ENCODE peak calls at places on chromosomes 16 and 17, in four cellular contexts. E is tibial artery, F is psoas muscle, J is nephron progenitor cell. B is an unnamed sample.
A peak's percentile ranks its signal among the peaks of the same experiment; 100 is the strongest.

GRCh38 chr17:66633322-66633965 is 201.5 kb upstream of the CACNG5 start:
- DNase-seq in E (no peak), F (no peak), J (no peak), B (no peak)

GRCh38 chr17:60039509-60040442 is 38.9 kb downstream of the HEATR6 start:
- DNase-seq in E (no peak), F (no peak), J (no peak), B (no peak)

GRCh38 chr17:66737524-66737923 is 97.4 kb upstream of the CACNG5 start:
- DNase-seq in E (peak; percentile 27), F (no peak), J (peak; percentile 46), B (no peak)

GRCh38 chr17:56020369-56020768 is 132.9 kb upstream of the ANKFN1 start:
- DNase-seq in E (no peak), F (no peak), J (no peak), B (no peak)

GRCh38 chr16:29675811-29676643 is 3.0 kb upstream of the QPRT start:
- DNase-seq in E (no peak), F (no peak), J (no peak), B (no peak)

GRCh38 chr17:1649844-1650409 is at the start of gene RILP:
- DNase-seq in E (peak; percentile 92), F (peak; percentile 85), J (peak; percentile 36), B (peak; percentile 95)

GRCh38 chr16:55641430-55642056 is 14.2 kb upstream of the SLC6A2 start:
- DNase-seq in E (no peak), F (no peak), J (no peak), B (no peak)

GRCh38 chr17:73973881-73974409 is 229.5 kb upstream of the RPL38 start:
- DNase-seq in E (peak; percentile 49), F (no peak), J (no peak), B (peak; percentile 33)

GRCh38 chr17:1713878-1714487 is 3.8 kb upstream of the TLCD2 start:
- DNase-seq in E (peak; percentile 70), F (no peak), J (peak; percentile 63), B (peak; percentile 71)

GRCh38 chr16:31404353-31405064 is 11.4 kb downstream of the ITGAD start:
- DNase-seq in E (no peak), F (no peak), J (no peak), B (no peak)

GRCh38 chr17:81350320-81350686 is 45.0 kb upstream of the BAHCC1 start:
- DNase-seq in E (no peak), F (no peak), J (no peak), B (no peak)

GRCh38 chr16:578870-579405 is 9.2 kb downstream of the PIGQ start:
- DNase-seq in E (peak; percentile 78), F (peak; percentile 74), J (peak; percentile 84), B (peak; percentile 91)

GRCh38 chr17:83115832-83116231 is 36.4 kb downstream of the METRNL start:
- DNase-seq in E (no peak), F (no peak), J (no peak), B (no peak)

GRCh38 chr16:19610200-19610599 is 54.7 kb downstream of the VPS35L start:
- DNase-seq in E (peak; percentile 41), F (no peak), J (no peak), B (no peak)

GRCh38 chr17:52201764-52202571 is 43.5 kb upstream of the CA10 start:
- DNase-seq in E (no peak), F (no peak), J (no peak), B (no peak)

GRCh38 chr17:62816282-62816839 is 8.2 kb upstream of the MARCHF10 start:
- DNase-seq in E (no peak), F (no peak), J (no peak), B (no peak)

GRCh38 chr17:76147211-76148014 is 6.4 kb upstream of the FOXJ1 start:
- DNase-seq in E (no peak), F (no peak), J (no peak), B (no peak)

GRCh38 chr16:75319513-75320401 is 68.3 kb upstream of the BCAR1 start:
- DNase-seq in E (no peak), F (no peak), J (no peak), B (no peak)

GRCh38 chr16:78257376-78257728 is 157.9 kb downstream of the WWOX start:
- DNase-seq in E (no peak), F (no peak), J (peak; percentile 32), B (no peak)

GRCh38 chr17:77768475-77768874 is 190.0 kb upstream of the TNRC6C start:
- DNase-seq in E (no peak), F (no peak), J (no peak), B (no peak)

GRCh38 chr17:60141111-60142018 is 8.4 kb upstream of the CA4 start:
- DNase-seq in E (no peak), F (no peak), J (no peak), B (no peak)

GRCh38 chr17:43171761-43172487 is 910 bp downstream of the NBR1 start:
- DNase-seq in E (no peak), F (no peak), J (no peak), B (no peak)

GRCh38 chr17:71792966-71793365 is 327.9 kb upstream of the SOX9 start:
- DNase-seq in E (no peak), F (no peak), J (no peak), B (no peak)

GRCh38 chr17:59964455-59965328 is at the start of gene RNFT1:
- DNase-seq in E (peak; percentile 93), F (peak; percentile 96), J (peak; percentile 96), B (peak; percentile 97)

GRCh38 chr16:6081320-6081976 is 983.9 kb upstream of the EEF2KMT start:
- DNase-seq in E (no peak), F (no peak), J (peak; percentile 69), B (no peak)

GRCh38 chr16:71769222-71769621 is 39.4 kb downstream of the AP1G1 start:
- DNase-seq in E (no peak), F (no peak), J (no peak), B (no peak)

GRCh38 chr17:38747385-38748328 is 479 bp downstream of the PCGF2 start:
- DNase-seq in E (no peak), F (peak; percentile 52), J (peak; percentile 78), B (peak; percentile 82)

GRCh38 chr17:4837471-4838305 is 4.5 kb downstream of the MINK1 start:
- DNase-seq in E (no peak), F (no peak), J (no peak), B (no peak)

GRCh38 chr17:7484964-7485377 is 805 bp downstream of the POLR2A start:
- DNase-seq in E (no peak), F (no peak), J (no peak), B (no peak)
- TF ChIP-seq CTCF in E (no peak), F (no peak), J (no peak), B (peak; percentile 19)

DNA sequence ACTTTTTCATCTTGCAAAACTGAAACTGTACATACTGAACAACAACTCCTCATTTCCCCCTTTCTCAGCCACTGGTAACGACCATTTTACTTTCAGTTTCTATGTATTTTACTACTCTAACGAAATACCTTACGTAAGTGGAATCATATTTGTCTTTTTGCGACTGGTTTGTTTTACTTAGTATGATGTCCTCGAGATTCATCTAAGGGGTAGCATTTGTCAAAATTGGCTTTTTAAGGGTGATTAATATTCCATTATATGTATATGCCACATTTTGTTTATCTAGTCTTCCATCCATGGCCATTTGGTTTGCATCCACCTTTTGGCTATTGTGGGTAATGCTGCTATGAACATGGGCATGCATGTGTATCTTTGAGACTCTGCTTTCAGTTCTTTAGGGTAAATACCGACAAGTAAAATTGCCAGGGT is 10.4 kb downstream of the KPNB1 start:
- DNase-seq in E (no peak), F (no peak), J (no peak), B (no peak)
- TF ChIP-seq CTCF in E (no peak), F (no peak), J (no peak), B (no peak)

GRCh38 chr16:11407047-11407982 is 62.1 kb downstream of the RMI2 start:
- DNase-seq in E (peak; percentile 81), F (no peak), J (peak; percentile 71), B (no peak)
- TF ChIP-seq CTCF in E (peak; percentile 86), F (peak; percentile 64), J (peak; percentile 65), B (peak; percentile 67)

GRCh38 chr16:81940781-81941560 is 70.3 kb downstream of the SDR42E1 start:
- DNase-seq in E (peak; percentile 13), F (no peak), J (no peak), B (no peak)
- TF ChIP-seq CTCF in E (peak; percentile 26), F (peak; percentile 20), J (peak; percentile 36), B (peak; percentile 58)

GRCh38 chr17:46819906-46820351 is 1.4 kb upstream of the WNT3 start:
- DNase-seq in E (no peak), F (no peak), J (peak; percentile 57), B (no peak)
- TF ChIP-seq CTCF in E (no peak), F (no peak), J (no peak), B (no peak)

GRCh38 chr17:45668316-45668715 is 115.8 kb upstream of the CRHR1 start:
- DNase-seq in E (peak; percentile 20), F (no peak), J (no peak), B (no peak)

GRCh38 chr17:45663772-45664171 is 120.3 kb upstream of the CRHR1 start:
- DNase-seq in E (peak; percentile 16), F (no peak), J (no peak), B (no peak)

GRCh38 chr17:45667591-45668171 is 116.4 kb upstream of the CRHR1 start:
- DNase-seq in E (peak; percentile 23), F (no peak), J (no peak), B (no peak)

GRCh38 chr17:45666641-45667040 is 117.5 kb upstream of the CRHR1 start:
- DNase-seq in E (peak; percentile 54), F (no peak), J (no peak), B (no peak)

DNA sequence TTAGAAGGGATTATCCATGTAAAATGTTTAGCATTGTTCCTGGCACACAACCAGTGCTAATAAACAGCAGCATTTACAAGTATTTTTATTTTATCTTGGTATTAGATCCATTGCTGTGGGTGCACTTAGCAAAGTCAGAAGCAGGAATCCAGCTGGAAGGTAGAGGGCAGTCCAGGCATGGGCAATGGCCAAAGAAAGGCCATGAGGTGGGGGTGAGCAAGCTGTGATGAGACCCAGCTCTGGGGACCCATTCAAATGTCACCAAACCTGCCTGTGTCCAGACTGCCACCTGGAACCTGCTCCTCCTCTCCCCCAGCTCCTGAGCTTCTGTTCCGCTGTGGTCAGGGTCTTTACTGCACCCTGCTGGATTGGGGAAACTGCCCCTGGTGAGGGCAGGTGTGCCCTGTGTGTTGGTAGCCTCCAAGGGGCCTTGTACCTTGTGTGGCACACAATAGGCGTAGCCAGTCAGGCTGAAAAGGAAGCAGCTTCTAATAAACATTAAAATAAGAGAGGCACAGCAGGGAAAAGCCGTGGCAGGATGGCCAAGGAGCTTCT is 118.0 kb upstream of the CRHR1 start:
- DNase-seq in E (peak; percentile 34), F (no peak), J (no peak), B (no peak)
- TF ChIP-seq CTCF in E (no peak), F (no peak), J (no peak), B (no peak)

GRCh38 chr16:8619671-8620370 is 1.7 kb upstream of the METTL22 start:
- DNase-seq in E (no peak), F (no peak), J (no peak), B (no peak)
- TF ChIP-seq CTCF in E (no peak), F (no peak), J (no peak), B (no peak)

GRCh38 chr17:34178047-34178446 is 77.0 kb upstream of the CCL2 start:
- DNase-seq in E (no peak), F (no peak), J (no peak), B (no peak)
- TF ChIP-seq CTCF in E (no peak), F (no peak), J (peak; percentile 14), B (no peak)

GRCh38 chr16:26762596-26762995 is 304.1 kb upstream of the C16orf82 start:
- DNase-seq in E (no peak), F (no peak), J (peak; percentile 15), B (no peak)

GRCh38 chr16:26770547-26770946 is 296.2 kb upstream of the C16orf82 start:
- DNase-seq in E (no peak), F (no peak), J (no peak), B (no peak)

GRCh38 chr16:26765087-26765486 is 301.6 kb upstream of the C16orf82 start:
- DNase-seq in E (no peak), F (no peak), J (peak; percentile 15), B (no peak)
- TF ChIP-seq CTCF in E (peak; percentile 10), F (peak; percentile 35), J (peak; percentile 5), B (peak; percentile 33)

B was measured in upper lobe of right lung.